ENCODE peak calls at places on chromosomes 5 and 9, in eight cellular contexts. T, I, Y, O, J, V, X and W are unnamed samples.

GRCh38 chr5:38468202-38468656 is 88.2 kb downstream of the LIFR start:
- DNase-seq in Y (peak), T (no peak), X (no peak), I (peak), V (no peak), J (no peak), O (peak), W (peak)

GRCh38 chr5:59693492-59693891 is 200.0 kb downstream of the PDE4D start:
- DNase-seq in O (no peak), V (no peak), X (no peak), I (no peak), T (no peak), Y (no peak), J (no peak), W (no peak)

GRCh38 chr9:86043999-86044398 is 55.4 kb downstream of the GOLM1 start:
- DNase-seq in O (no peak), V (no peak), J (no peak), X (no peak), Y (no peak), T (no peak), I (peak), W (peak)

GRCh38 chr5:169450464-169450863 is 133.1 kb upstream of the SPDL1 start:
- DNase-seq in O (no peak), V (no peak), I (no peak), J (no peak), T (no peak), Y (peak), X (no peak), W (peak)

GRCh38 chr9:129685220-129685932 is 19.9 kb downstream of the PRRX2 start:
- DNase-seq in I (no peak), J (no peak), V (no peak), T (no peak), X (no peak), Y (no peak), O (no peak), W (no peak)

GRCh38 chr9:39588056-39588814 is 232.8 kb downstream of the SPATA31A1 start:
- DNase-seq in V (no peak), J (no peak), T (no peak), I (no peak), X (no peak), Y (peak), O (no peak), W (no peak)

GRCh38 chr9:120532475-120532874 is 47.5 kb downstream of the CDK5RAP2 start:
- DNase-seq in O (no peak), Y (no peak), T (peak), X (no peak), J (no peak), V (peak), I (no peak), W (peak)

GRCh38 chr9:86600291-86600690 is 246.1 kb upstream of the TUT7 start:
- DNase-seq in J (no peak), O (no peak), X (no peak), I (no peak), T (no peak), V (no peak), Y (no peak), W (no peak)

GRCh38 chr9:89905628-89906338 is 301.0 kb downstream of the GADD45G start:
- DNase-seq in O (no peak), X (no peak), J (peak), V (no peak), I (no peak), Y (peak), T (no peak), W (no peak)

GRCh38 chr9:37309136-37309535 is 113.4 kb upstream of the GRHPR start:
- DNase-seq in J (no peak), O (no peak), Y (no peak), T (no peak), I (peak), V (no peak), X (no peak), W (no peak)

DNA sequence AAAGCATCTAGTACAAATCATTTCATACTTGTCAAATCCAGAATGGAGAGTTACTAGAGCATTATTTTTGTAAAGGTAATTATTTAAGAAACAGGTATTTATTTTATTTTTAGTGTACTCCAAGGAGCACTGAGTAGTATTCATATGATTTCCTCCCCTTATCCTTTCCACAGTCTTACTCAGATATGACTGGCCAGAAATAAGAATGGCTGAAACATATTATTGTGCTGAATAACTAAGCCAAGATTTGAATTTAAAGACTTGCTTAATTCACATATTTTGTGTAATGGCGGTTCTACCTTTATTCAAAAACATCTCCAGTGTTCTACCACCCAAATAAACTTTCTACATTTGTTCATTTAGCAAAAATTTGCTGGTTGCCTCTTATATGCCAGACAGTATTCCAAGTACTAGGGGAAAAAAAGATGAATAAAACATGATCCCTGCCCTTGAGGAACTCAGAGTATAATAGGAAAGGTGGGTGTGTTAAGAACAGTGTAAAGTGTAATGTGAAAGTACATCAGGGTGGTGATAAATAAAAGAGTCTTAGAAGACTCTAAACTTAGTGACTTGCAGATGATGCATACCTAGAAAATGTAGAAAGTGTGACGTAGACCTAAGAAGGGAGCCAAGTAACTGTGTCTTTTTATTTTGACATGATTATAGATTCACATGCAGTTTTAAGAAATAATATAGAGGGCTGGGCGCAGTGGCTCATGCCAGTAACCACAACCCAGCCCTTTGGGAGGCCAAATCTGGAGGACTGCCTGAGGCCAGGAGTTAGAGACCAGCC is 110.4 kb upstream of the GRHPR start:
- DNase-seq in O (no peak), X (no peak), V (no peak), Y (no peak), J (no peak), I (no peak), T (no peak), W (no peak)
- TF ChIP-seq EP300 in O (no peak), X (no peak), V (no peak), Y (no peak), J (no peak), I (no peak), T (no peak), W (no peak)

GRCh38 chr9:114330636-114331035 is 967 bp downstream of the ORM2 start:
- DNase-seq in I (no peak), X (no peak), O (no peak), T (no peak), V (peak), J (no peak), Y (no peak), W (no peak)
- TF ChIP-seq POLR2AphosphoS5 in I (no peak), X (no peak), O (no peak), T (no peak), V (no peak), J (no peak), Y (no peak), W (no peak)

DNA sequence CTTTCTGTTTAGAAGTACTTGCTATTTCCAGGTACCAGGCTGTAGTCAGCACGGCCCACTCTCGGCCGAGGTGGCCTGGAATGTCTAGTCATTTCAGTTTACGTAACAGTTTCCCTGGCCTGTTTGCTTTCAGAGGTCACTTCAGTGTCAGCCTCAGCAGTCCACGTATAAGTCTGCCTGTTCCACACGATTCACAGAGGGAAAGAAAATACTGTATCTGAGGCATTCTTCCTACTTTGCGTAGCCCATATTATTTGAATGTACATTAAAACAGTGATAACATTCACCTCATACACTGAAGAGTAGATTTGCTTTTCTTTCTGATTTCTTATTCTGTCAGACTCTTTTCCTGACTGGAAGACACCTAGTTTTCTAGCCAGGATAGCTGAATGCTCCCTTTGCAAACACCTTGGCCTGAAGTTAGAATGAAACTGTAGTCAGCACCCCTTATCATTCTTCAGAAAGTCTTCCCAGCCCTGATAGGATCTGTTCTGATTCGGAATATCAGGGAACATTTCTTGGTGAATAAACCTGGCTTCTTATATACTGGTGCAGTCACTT is 140.9 kb downstream of the AOPEP start:
- DNase-seq in I (peak), J (peak), T (peak), O (peak), X (peak), V (peak), Y (no peak), W (no peak)
- TF ChIP-seq EP300 in I (peak), J (no peak), T (no peak), O (no peak), X (no peak), V (no peak), Y (no peak), W (no peak)

GRCh38 chr9:109387206-109387605 is 66.3 kb upstream of the EPB41L4B start:
- DNase-seq in Y (no peak), J (no peak), O (no peak), V (no peak), X (no peak), I (no peak), T (no peak), W (no peak)
- TF ChIP-seq POLR2AphosphoS5 in Y (no peak), J (no peak), O (no peak), V (no peak), X (no peak), I (no peak), T (no peak), W (no peak)

GRCh38 chr5:114238771-114239313 is 123.0 kb upstream of the KCNN2 start:
- DNase-seq in O (no peak), Y (no peak), J (no peak), T (no peak), X (no peak), V (no peak), I (no peak), W (no peak)

GRCh38 chr5:114243281-114243982 is 118.4 kb upstream of the KCNN2 start:
- DNase-seq in O (no peak), Y (no peak), I (no peak), V (no peak), X (no peak), J (no peak), T (no peak), W (no peak)

GRCh38 chr5:114237766-114238165 is 124.1 kb upstream of the KCNN2 start:
- DNase-seq in T (no peak), I (no peak), X (no peak), V (no peak), O (no peak), Y (no peak), J (no peak), W (no peak)
- TF ChIP-seq EP300 in T (no peak), I (no peak), X (no peak), V (no peak), O (no peak), Y (no peak), J (no peak), W (no peak)

GRCh38 chr5:40154194-40154593 is 525.5 kb upstream of the PTGER4 start:
- DNase-seq in V (no peak), Y (no peak), T (no peak), J (no peak), O (no peak), I (no peak), X (no peak), W (no peak)
- TF ChIP-seq POLR2AphosphoS5 in V (no peak), Y (no peak), T (no peak), J (no peak), O (no peak), I (no peak), X (no peak), W (no peak)

DNA sequence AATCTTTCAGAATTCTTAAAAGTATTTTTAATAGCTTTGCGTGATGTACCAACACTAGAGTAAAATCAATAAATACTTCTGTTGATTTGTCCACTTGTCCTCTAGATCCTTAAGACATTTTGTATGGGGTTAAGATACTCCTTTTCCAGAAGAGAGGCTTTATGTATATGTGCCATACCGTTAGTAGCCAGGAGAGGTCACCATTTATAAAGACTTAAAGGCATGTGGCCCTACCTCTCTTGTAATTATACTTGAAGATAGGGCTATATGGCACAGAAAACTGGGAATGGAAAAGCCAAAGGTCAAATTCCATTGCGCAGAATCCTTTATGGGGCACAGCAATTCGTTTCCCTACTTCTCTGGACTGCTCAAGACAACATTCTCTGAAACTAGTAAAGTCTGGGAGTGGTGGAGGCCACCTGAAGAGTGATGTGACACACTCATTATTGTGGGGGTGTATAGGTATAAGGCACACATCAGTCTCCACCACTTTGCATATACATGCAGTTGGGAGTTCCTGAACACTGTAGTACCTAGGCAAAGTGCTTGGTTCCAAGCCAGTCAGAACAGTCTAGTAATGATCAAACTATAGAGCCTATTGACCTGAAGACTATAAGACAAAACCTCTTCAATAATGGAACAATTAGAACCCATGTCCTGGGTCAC is 140.1 kb upstream of the FBXL17 start:
- DNase-seq in Y (no peak), I (peak), J (no peak), O (no peak), V (no peak), X (peak), T (no peak), W (no peak)
- TF ChIP-seq EP300 in Y (no peak), I (no peak), J (no peak), O (no peak), V (no peak), X (no peak), T (no peak), W (no peak)